ENCODE peak calls at places on chromosome 21, in four cellular contexts. J, H, S and U are unnamed samples.

GRCh38 chr21:28229811-28230210 is 762.9 kb downstream of the LTN1 start:
- DNase-seq in S (peak), J (no peak), H (no peak), U (no peak)

GRCh38 chr21:30434033-30434631 is 4.1 kb downstream of the KRTAP13-4 start:
- DNase-seq in J (no peak), H (peak), S (peak), U (no peak)

GRCh38 chr21:42461185-42461520 is 34.9 kb downstream of the RSPH1 start:
- DNase-seq in H (no peak), J (no peak), S (no peak), U (no peak)

GRCh38 chr21:39710866-39711265 is 34.1 kb upstream of the IGSF5 start:
- DNase-seq in J (no peak), H (no peak), S (no peak), U (no peak)

GRCh38 chr21:33251119-33251518 is 15.0 kb upstream of the IL10RB start:
- DNase-seq in J (no peak), H (no peak), S (no peak), U (no peak)

GRCh38 chr21:14382835-14383595 is at the start of gene HSPA13:
- DNase-seq in J (peak), S (peak), H (peak), U (peak)

GRCh38 chr21:35563885-35564451 is 496.4 kb downstream of the SETD4 start:
- DNase-seq in S (no peak), H (peak), J (no peak), U (no peak)

GRCh38 chr21:14260459-14260764 is 44.5 kb downstream of the RBM11 start:
- DNase-seq in S (no peak), J (no peak), H (no peak), U (no peak)

GRCh38 chr21:34351786-34352241 is 12.0 kb upstream of the KCNE2 start:
- DNase-seq in S (peak), H (no peak), J (peak), U (no peak)

GRCh38 chr21:38806942-38807284 is 1.2 kb downstream of the ETS2 start:
- DNase-seq in H (no peak), S (no peak), J (no peak), U (no peak)

GRCh38 chr21:41680444-41681335 is 86.2 kb downstream of the RIPK4 start:
- DNase-seq in H (no peak), S (no peak), J (no peak), U (no peak)

GRCh38 chr21:41864311-41865001 is 14.7 kb downstream of the PRDM15 start:
- DNase-seq in J (no peak), H (no peak), S (no peak), U (no peak)

GRCh38 chr21:16420086-16420724 is 690.4 kb downstream of the USP25 start:
- DNase-seq in S (peak), J (no peak), H (peak), U (peak)

GRCh38 chr21:28798798-28799197 is 193.9 kb downstream of the LTN1 start:
- DNase-seq in S (no peak), H (no peak), J (no peak), U (no peak)

GRCh38 chr21:26925122-26925521 is 41.8 kb downstream of the ADAMTS5 start:
- DNase-seq in H (no peak), S (no peak), J (no peak), U (no peak)

GRCh38 chr21:34846601-34847112 is 177.9 kb downstream of the CLIC6 start:
- DNase-seq in S (peak), H (peak), J (no peak), U (no peak)

GRCh38 chr21:28776251-28776650 is 216.4 kb downstream of the LTN1 start:
- DNase-seq in J (no peak), H (peak), S (peak), U (no peak)

GRCh38 chr21:40466893-40467483 is 380.0 kb downstream of the DSCAM start:
- DNase-seq in J (no peak), H (peak), S (peak), U (no peak)

GRCh38 chr21:14989359-14989758 is 75.4 kb downstream of the NRIP1 start:
- DNase-seq in J (no peak), S (no peak), H (no peak), U (no peak)

GRCh38 chr21:17610862-17611261 is 1.8 kb downstream of the BTG3 start:
- DNase-seq in H (no peak), S (no peak), J (no peak), U (no peak)

GRCh38 chr21:28436286-28436932 is 556.3 kb downstream of the LTN1 start:
- DNase-seq in S (peak), J (no peak), H (peak), U (no peak)

GRCh38 chr21:30206551-30207251 is 9.2 kb downstream of the CLDN8 start:
- DNase-seq in S (peak), J (no peak), H (no peak), U (no peak)

GRCh38 chr21:38958940-38959685 is 153.4 kb downstream of the ETS2 start:
- DNase-seq in H (no peak), S (peak), J (no peak), U (no peak)

GRCh38 chr21:29256125-29256895 is 42.4 kb upstream of the BACH1 start:
- DNase-seq in H (no peak), S (peak), J (no peak), U (no peak)

GRCh38 chr21:15774590-15774989 is 44.8 kb downstream of the USP25 start:
- DNase-seq in S (peak), H (no peak), J (no peak), U (no peak)

GRCh38 chr21:36059823-36060158 is 535 bp downstream of the SETD4 start:
- DNase-seq in J (no peak), S (no peak), H (no peak), U (peak)

GRCh38 chr21:15141236-15141970 is 76.6 kb upstream of the NRIP1 start:
- DNase-seq in J (no peak), H (no peak), S (peak), U (no peak)

GRCh38 chr21:34881894-34882371 is 167.2 kb downstream of the RUNX1 start:
- DNase-seq in J (no peak), H (no peak), S (peak), U (no peak)

GRCh38 chr21:27796106-27796505 is 829.2 kb upstream of the ADAMTS5 start:
- DNase-seq in S (no peak), H (peak), J (no peak), U (no peak)

GRCh38 chr21:41976611-41977010 is 22.8 kb upstream of the C2CD2 start:
- DNase-seq in J (no peak), H (no peak), S (no peak), U (no peak)

GRCh38 chr21:35585155-35585554 is 475.2 kb downstream of the SETD4 start:
- DNase-seq in H (no peak), J (no peak), S (no peak), U (no peak)

GRCh38 chr21:31781737-31782136 is 49.8 kb upstream of the SCAF4 start:
- DNase-seq in S (no peak), H (peak), J (no peak), U (peak)

GRCh38 chr21:31777857-31778256 is 45.9 kb upstream of the SCAF4 start:
- DNase-seq in H (no peak), J (no peak), S (no peak), U (no peak)

GRCh38 chr21:31786164-31786920 is 54.4 kb upstream of the SCAF4 start:
- DNase-seq in J (no peak), S (no peak), H (no peak), U (no peak)

GRCh38 chr21:31780944-31781343 is 49.0 kb upstream of the SCAF4 start:
- DNase-seq in S (peak), J (no peak), H (no peak), U (no peak)
- TF ChIP-seq CTCF in S (peak), J (peak), H (no peak), U (peak)

GRCh38 chr21:24375201-24375600 is 1232.1 kb downstream of the MRPL39 start:
- DNase-seq in H (no peak), S (no peak), J (no peak), U (no peak)
- TF ChIP-seq CTCF in H (no peak), S (no peak), J (no peak), U (no peak)

GRCh38 chr21:46210378-46211136 is 18.0 kb downstream of the LSS start:
- DNase-seq in J (peak), S (no peak), H (no peak), U (no peak)
- TF ChIP-seq CTCF in J (no peak), S (no peak), H (no peak), U (no peak)

GRCh38 chr21:31623664-31624063 is 35.8 kb upstream of the SOD1 start:
- DNase-seq in S (no peak), H (no peak), J (no peak), U (no peak)
- TF ChIP-seq CTCF in S (no peak), H (peak), J (peak), U (no peak)

GRCh38 chr21:46324390-46325072 is 575 bp downstream of the PCNT start:
- DNase-seq in H (peak), S (peak), J (peak), U (peak)

GRCh38 chr21:46323710-46324389 is at the start of the genes C21orf58 and PCNT:
- DNase-seq in S (peak), H (peak), J (peak), U (peak)

GRCh38 chr21:46326110-46326703 is 2.3 kb downstream of the PCNT start:
- DNase-seq in J (no peak), H (no peak), S (no peak), U (no peak)

GRCh38 chr21:46323227-46323709 is 402 bp downstream of the C21orf58 start:
- DNase-seq in S (no peak), H (no peak), J (no peak), U (no peak)

DNA sequence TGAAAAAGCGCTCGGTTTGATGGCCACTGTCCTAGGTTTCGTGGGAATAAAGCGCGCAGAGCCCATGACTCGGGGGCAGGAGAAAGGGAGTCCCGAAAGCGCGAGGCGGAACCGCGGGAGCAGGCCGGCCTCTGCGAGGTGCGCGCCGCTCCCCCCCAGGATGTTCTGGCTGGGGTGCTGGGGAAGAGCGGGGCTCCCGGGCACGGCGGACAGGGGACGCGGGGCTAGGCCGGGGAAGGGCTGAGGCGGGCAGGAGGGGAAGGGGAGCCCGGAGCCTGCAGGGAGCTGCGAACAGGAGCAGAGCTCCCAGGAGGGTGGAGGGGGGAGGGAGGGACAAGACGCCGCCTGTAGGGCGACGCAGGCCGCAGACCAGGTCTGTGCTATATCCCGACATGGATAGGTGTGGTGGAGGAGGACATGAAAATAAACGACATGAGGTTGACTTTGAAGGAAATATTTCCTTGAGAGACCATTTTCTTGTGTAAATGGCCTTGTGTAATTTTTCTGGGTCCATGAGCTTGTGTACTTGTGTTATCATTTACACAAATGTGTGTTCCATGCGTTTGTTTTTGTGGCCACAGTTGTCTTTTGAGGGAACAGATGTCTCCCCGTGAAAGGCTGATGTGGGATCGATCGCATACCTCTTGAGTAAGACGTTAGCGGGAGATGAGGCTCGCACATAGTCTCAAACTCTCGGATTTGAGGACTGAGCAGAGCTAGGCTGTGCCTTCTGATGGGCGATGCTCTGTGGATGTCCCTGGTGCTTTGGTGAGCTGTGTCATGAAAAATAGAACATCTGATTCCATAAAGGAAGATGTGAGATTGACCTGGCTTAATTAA is 1.3 kb downstream of the PCNT start:
- DNase-seq in J (no peak), S (peak), H (no peak), U (peak)
- TF ChIP-seq CTCF in J (peak), S (peak), H (peak), U (no peak)

DNA sequence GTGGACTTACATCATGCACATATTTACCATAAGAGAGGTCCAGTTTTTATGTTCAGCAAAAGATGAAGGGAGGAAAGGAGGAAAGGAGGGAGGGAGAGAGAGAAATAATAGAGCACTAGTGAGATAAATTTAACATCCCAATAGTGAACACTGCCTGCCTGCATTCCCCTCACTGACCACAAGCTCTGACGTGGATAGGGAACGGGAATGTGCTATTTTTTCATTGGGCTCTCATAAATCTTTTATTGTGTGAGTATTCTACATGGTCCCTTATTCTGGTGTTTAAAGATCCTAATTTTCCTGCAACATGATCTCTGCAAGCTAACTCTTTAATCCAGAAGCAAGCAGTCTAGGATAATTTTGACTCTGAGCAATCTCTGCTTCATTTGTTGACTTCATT is 82.2 kb downstream of the TTC3 start:
- DNase-seq in J (no peak), H (no peak), S (no peak), U (no peak)
- TF ChIP-seq CTCF in J (no peak), H (no peak), S (no peak), U (no peak)

GRCh38 chr21:44967082-44968047 is 27.5 kb downstream of the SLX9 start:
- DNase-seq in J (no peak), H (no peak), S (no peak), U (no peak)
- TF ChIP-seq CTCF in J (no peak), H (no peak), S (no peak), U (no peak)

DNA sequence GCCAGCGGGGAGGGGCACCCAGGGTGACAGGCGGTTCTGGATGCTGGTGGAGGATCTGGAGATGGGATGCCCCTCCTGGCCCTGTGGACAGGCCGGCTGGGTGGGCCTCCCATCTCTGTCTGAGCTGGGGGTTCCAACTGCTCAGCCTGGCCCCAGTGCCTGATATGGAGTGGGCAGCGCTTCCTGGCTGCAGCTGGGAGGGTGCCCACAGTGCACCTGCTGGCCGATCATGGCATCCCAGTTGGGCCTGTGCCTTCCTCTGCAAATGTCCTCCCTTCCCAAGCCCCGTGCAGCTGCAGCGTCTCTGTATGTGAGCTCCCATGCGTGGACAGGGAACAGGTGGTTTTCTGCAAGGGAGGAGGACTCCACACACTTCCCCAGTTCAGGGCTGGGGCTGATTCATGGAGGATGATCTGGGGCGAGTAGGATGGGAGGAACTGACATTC is 2.1 kb downstream of the PFKL start:
- DNase-seq in J (no peak), S (no peak), H (no peak), U (no peak)
- TF ChIP-seq CTCF in J (peak), S (peak), H (no peak), U (no peak)